ENCODE peak calls at places on chromosomes 16 and 17, in ten cellular contexts. U is psoas muscle; G is breast epithelium; V is colonic mucosa; I is CD8-positive, alpha-beta T cell; K is PC-3; Q is mesendoderm; E is spleen; X is tibial artery; D is pancreas. B is an unnamed sample. For H3K4me1, the result is how much of the 10 kb centered on the place peaks cover.

GRCh38 chr16:87297918-87298631 is 19.1 kb downstream of the C16orf95 start:
- DNase-seq in D (no peak), E (peak), X (no peak), K (peak), U (no peak), Q (peak), V (no peak), I (no peak), G (no peak), B (no peak)

GRCh38 chr16:963913-964695 is 6.7 kb downstream of the LMF1 start:
- DNase-seq in U (no peak), D (no peak), V (no peak), G (no peak), X (no peak), E (peak), K (peak), I (no peak), Q (no peak), B (peak)

GRCh38 chr17:63932008-63932561 is at the start of gene CD79B:
- DNase-seq in I (peak), Q (no peak), D (no peak), K (no peak), G (no peak), V (no peak), X (no peak), E (peak), U (no peak), B (no peak)

GRCh38 chr16:80776856-80777255 is 27.5 kb downstream of the CDYL2 start:
- DNase-seq in U (no peak), D (no peak), I (no peak), X (no peak), E (no peak), V (no peak), K (no peak), G (no peak), Q (no peak), B (no peak)

GRCh38 chr17:38749222-38750043 is 1.3 kb upstream of the PCGF2 start:
- DNase-seq in Q (peak), K (peak), D (peak), U (peak), G (peak), I (no peak), X (peak), V (peak), E (peak), B (peak)

GRCh38 chr16:15708096-15708495 is 58.1 kb downstream of the NDE1 start:
- DNase-seq in D (no peak), V (peak), I (no peak), X (no peak), U (no peak), Q (no peak), G (no peak), E (no peak), K (no peak), B (no peak)

GRCh38 chr17:79612468-79613194 is 1.8 kb upstream of the RBFOX3 start:
- DNase-seq in G (no peak), Q (peak), K (peak), V (peak), X (no peak), U (no peak), I (no peak), D (peak), E (no peak), B (no peak)

GRCh38 chr16:12435730-12436129 is 368.0 kb downstream of the CPPED1 start:
- DNase-seq in K (no peak), D (no peak), X (no peak), G (no peak), I (no peak), U (no peak), V (no peak), Q (no peak), E (no peak), B (no peak)

GRCh38 chr16:9901-10665 is 43.3 kb downstream of the POLR3K start:
- DNase-seq in U (no peak), X (no peak), D (peak), I (no peak), Q (no peak), V (no peak), G (no peak), E (no peak), K (peak), B (no peak)

GRCh38 chr16:51651061-51651466 is 500.0 kb upstream of the SALL1 start:
- DNase-seq in V (no peak), K (no peak), D (no peak), G (no peak), E (no peak), Q (no peak), I (no peak), X (no peak), U (no peak), B (no peak)

GRCh38 chr16:88063201-88063773 is 112.1 kb downstream of the BANP start:
- DNase-seq in V (no peak), X (peak), D (no peak), E (peak), K (no peak), G (no peak), I (no peak), U (peak), Q (no peak), B (peak)

GRCh38 chr17:44024853-44025252 is 10.1 kb upstream of the TMEM101 start:
- DNase-seq in G (no peak), Q (no peak), D (no peak), U (no peak), K (no peak), E (no peak), V (no peak), I (no peak), X (no peak), B (no peak)

GRCh38 chr16:58299757-58300349 is 5.0 kb upstream of the PRSS54 start:
- DNase-seq in Q (peak), V (no peak), E (no peak), K (peak), X (no peak), D (no peak), I (no peak), U (no peak), G (no peak), B (no peak)

GRCh38 chr17:44304651-44305050 is 3.8 kb upstream of the RUNDC3A start:
- DNase-seq in E (no peak), D (no peak), I (no peak), V (no peak), K (no peak), X (no peak), Q (no peak), G (no peak), U (no peak), B (no peak)

DNA sequence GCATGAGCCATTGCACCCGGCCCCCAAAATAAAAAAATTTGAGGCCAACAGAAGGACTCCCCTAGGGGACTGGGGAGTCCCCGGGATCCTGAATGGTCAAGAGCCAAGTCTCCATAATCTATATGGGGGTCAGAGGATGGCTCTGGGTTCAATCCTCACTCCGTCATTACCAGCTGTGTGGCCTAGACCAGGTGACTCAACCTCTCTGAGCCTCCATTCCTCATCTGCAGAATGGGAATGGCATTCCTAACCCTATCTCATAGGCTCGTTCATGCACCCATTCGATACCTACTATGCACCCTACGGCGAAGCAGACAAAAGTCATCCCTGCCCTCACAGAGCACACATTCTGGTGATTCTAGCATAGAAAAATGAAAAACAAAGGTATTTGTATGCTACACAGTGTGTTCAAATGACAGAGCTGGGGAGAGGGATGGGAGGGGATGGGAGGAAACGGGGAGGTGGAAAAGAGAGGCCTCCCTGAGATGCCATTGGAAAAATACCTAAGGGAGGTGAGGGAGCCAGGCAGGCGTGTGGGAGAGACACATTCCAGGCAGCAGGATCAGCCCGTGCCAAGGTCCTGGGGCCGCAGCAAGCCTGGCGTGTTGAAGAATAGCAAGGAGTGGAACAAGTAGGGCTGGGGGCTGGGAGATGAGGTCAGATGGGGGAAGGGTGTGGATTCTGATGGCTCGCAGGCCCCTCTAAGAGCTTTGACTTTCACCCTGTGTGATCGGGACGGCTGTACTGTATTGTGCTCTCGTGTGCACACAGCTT is 71.2 kb downstream of the RMI2 start:
- DNase-seq in E (no peak), V (no peak), U (no peak), I (no peak), X (no peak), G (no peak), Q (no peak), K (no peak), D (no peak), B (no peak)
- H3K27ac ChIP-seq in E (no peak), V (no peak), U (no peak), I (no peak), X (no peak), G (no peak), Q (no peak), K (no peak), D (no peak), B (no peak)

DNA sequence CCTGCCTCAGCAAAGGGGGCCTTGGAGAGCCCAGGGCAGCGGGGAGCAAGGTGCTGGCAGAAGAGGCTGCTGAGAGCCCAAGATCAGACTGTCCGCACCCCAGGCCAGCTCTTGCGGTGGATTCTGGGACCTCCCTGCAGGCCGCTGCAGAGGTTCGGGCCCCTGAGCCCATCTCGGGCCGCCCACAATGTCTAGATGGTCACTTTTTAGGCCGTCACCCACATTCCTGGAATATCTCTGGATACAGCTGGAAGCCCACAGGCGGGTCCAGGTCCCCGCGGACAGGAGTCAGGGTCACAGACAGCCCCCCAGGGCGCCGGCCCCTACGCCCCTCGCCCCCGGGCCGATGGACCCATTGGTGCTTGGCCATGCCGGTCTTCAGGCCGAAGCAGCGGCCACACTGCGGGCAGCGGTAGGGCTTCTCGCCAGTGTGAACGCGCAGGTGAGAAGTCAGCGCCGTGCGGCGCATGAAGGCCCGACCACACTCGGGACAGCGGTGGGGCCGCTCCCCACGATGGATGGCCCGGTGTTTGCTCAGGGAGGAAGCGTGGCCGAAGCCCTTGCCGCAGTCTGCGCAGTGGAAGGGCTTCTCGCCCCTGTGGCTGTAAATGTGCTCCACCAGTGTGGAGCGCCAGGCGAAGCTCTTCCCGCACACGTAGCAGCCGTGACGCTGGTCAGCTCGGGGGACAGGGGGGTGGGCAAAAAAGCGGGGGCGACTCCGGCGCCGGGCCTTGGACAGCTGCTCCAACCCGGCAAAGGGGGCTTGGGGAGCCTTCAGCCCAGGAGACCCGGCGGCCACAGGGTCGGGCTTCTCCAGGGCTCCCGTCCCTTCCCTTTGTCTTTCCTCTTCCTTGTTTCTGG is 2.1 kb downstream of the ZNF747 start:
- DNase-seq in E (peak), U (no peak), D (no peak), I (no peak), X (no peak), K (no peak), Q (no peak), G (no peak), V (no peak), B (no peak)
- H3K4me1 ChIP-seq in E (under half), U (under half), D (under half), I (under half), X (under half), K (under half), Q (under half), G (under half), V (under half), B (under half)

DNA sequence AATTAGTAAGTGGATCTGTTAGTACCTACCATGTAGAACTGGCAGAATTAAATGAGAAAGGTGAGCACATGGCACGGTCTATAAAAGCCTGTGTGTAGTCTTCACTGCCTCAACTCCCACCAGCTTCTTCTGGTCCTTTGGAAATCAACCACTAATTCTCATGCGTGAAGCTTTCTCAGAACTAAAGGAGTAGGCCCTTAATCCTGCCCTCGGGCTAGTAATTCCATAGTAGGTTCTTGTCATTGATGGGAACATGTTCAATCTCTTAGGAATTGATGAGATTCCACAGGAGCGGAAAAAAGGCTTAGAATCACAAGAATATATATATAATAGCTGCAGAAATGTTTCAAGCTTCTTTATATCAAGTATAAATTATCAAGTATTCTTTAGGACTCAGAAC is 21.7 kb downstream of the CDR2 start:
- DNase-seq in U (no peak), G (no peak), E (no peak), I (no peak), X (no peak), Q (peak), V (no peak), D (no peak), K (no peak), B (no peak)
- H3K27ac ChIP-seq in U (no peak), G (no peak), E (peak), I (no peak), X (no peak), Q (no peak), V (peak), D (peak), K (no peak), B (no peak)

GRCh38 chr16:85312174-85312573 is 199.9 kb upstream of the CIBAR2 start:
- DNase-seq in D (no peak), E (no peak), U (no peak), I (no peak), V (no peak), X (no peak), G (no peak), K (no peak), Q (no peak), B (no peak)
- H3K4me1 ChIP-seq in D (under half), E (under half), U (half or more), I (half or more), V (under half), X (under half), G (under half), K (under half), Q (under half), B (under half)

GRCh38 chr17:68239967-68240366 is 7.9 kb upstream of the AMZ2 start:
- DNase-seq in Q (no peak), X (no peak), U (no peak), G (no peak), I (no peak), D (no peak), V (no peak), K (no peak), E (no peak), B (no peak)

GRCh38 chr17:68238894-68239293 is 8.9 kb upstream of the AMZ2 start:
- DNase-seq in X (no peak), G (no peak), K (no peak), Q (no peak), V (no peak), I (no peak), E (no peak), D (no peak), U (no peak), B (no peak)

GRCh38 chr17:68238488-68238887 is 9.4 kb upstream of the AMZ2 start:
- DNase-seq in U (no peak), G (no peak), I (no peak), Q (no peak), D (no peak), X (no peak), K (no peak), V (no peak), E (no peak), B (no peak)
- H3K27ac ChIP-seq in U (no peak), G (no peak), I (peak), Q (no peak), D (peak), X (no peak), K (no peak), V (peak), E (peak), B (no peak)

DNA sequence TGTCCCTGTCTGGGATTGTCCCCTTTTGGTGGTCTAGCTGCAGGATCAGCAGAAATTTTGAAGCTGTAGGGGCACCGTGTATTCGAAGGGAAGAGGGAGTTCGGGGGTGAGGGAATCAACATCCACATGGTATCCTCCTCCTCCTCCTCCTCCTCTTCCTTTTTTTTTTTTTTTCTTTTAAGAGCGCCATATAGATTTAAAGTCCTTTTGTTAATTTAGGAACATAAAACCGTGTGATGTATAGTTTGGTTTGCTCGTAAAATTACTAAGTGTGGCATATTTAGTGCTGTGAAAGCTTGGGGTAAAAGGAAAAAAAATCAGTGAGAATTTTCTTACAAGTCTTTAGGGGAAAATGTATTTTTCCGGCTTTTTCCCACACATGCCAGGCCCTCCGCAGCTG is 50.1 kb upstream of the GSE1 start:
- DNase-seq in K (no peak), D (no peak), E (no peak), I (no peak), X (no peak), V (no peak), Q (no peak), G (no peak), U (no peak), B (no peak)
- H3K4me1 ChIP-seq in K (under half), D (under half), E (half or more), I (under half), X (under half), V (under half), Q (under half), G (under half), U (under half), B (under half)

B was measured in aorta.